ENCODE peak calls at places on chromosomes 7 and 10, in four cellular contexts. P, K, H and D are unnamed samples. For H3K27me3, the result is how much of the 10 kb centered on the place peaks cover.

GRCh38 chr7:19106308-19107141 is 10.9 kb downstream of the TWIST1 start:
- DNase-seq in H (no peak), K (no peak), P (no peak), D (no peak)

GRCh38 chr10:92826061-92826460 is 22.3 kb upstream of the EXOC6 start:
- DNase-seq in H (no peak), K (no peak), P (no peak), D (no peak)

GRCh38 chr7:20269726-20270125 is 52.5 kb upstream of the MACC1 start:
- DNase-seq in H (peak), K (no peak), P (no peak), D (no peak)

GRCh38 chr7:43834463-43835251 is 34.7 kb downstream of the MRPS24 start:
- DNase-seq in P (no peak), K (no peak), H (no peak), D (no peak)

GRCh38 chr10:115390607-115391006 is 297.4 kb downstream of the ATRNL1 start:
- DNase-seq in K (no peak), P (no peak), H (no peak), D (no peak)

GRCh38 chr7:4267326-4268039 is 414.6 kb upstream of the FOXK1 start:
- DNase-seq in H (no peak), K (no peak), P (no peak), D (no peak)

GRCh38 chr10:22427890-22428571 is 82.7 kb downstream of the SPAG6 start:
- DNase-seq in H (peak), K (no peak), P (no peak), D (no peak)

GRCh38 chr10:69650589-69651261 is 20.7 kb downstream of the FAM241B start:
- DNase-seq in P (no peak), K (no peak), H (no peak), D (no peak)

GRCh38 chr10:77746313-77746712 is 108.7 kb upstream of the KCNMA1 start:
- DNase-seq in P (peak), H (no peak), K (no peak), D (peak)

GRCh38 chr10:3172081-3172445 is 519 bp downstream of the PITRM1 start:
- DNase-seq in H (peak), K (no peak), P (no peak), D (no peak)

GRCh38 chr10:96422525-96422924 is 63.7 kb upstream of the OPALIN start:
- DNase-seq in H (no peak), K (no peak), P (no peak), D (no peak)

GRCh38 chr10:112904000-112904399 is 46.0 kb upstream of the TCF7L2 start:
- DNase-seq in P (no peak), H (no peak), K (no peak), D (no peak)

GRCh38 chr10:72025832-72026231 is 61.6 kb downstream of the CHST3 start:
- DNase-seq in P (no peak), K (no peak), H (no peak), D (no peak)

GRCh38 chr10:60140681-60141632 is 234.6 kb upstream of the CCDC6 start:
- DNase-seq in H (no peak), P (peak), K (no peak), D (no peak)
- H3K4me3 ChIP-seq in H (no peak), P (no peak), K (no peak), D (no peak)

DNA sequence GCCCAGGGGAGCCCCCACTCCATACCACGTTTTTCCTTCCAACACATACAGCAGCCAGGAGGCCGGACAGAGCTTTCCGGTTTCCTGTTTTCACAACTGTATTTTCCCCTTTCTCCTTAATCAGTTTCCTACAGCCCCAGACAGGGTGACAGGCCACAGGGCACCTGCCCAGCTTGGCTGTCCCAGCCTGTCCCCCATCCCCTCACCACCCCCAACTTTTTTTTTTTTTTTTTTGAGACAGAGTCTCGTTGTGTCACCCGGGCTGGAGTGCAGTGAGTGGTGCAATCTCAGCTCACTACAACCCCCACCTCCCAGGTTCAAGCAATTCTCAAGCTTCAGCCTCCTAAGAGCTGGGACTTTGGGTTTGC is 10.3 kb upstream of the HSPB1 start:
- DNase-seq in K (no peak), H (no peak), P (no peak), D (no peak)
- H3K27ac ChIP-seq in K (peak), H (peak), P (peak), D (peak)

GRCh38 chr7:32224276-32224675 is 154.1 kb upstream of the PDE1C start:
- DNase-seq in P (no peak), H (no peak), K (no peak), D (no peak)

GRCh38 chr7:32228601-32229000 is 158.4 kb upstream of the PDE1C start:
- DNase-seq in H (no peak), P (no peak), K (no peak), D (no peak)

GRCh38 chr7:32223721-32224120 is 153.5 kb upstream of the PDE1C start:
- DNase-seq in K (no peak), P (no peak), H (no peak), D (no peak)

GRCh38 chr7:32223071-32223650 is 153.0 kb upstream of the PDE1C start:
- DNase-seq in H (no peak), P (no peak), K (no peak), D (no peak)

GRCh38 chr7:32227746-32228145 is 157.5 kb upstream of the PDE1C start:
- DNase-seq in H (no peak), K (no peak), P (no peak), D (no peak)
- H3K27me3 ChIP-seq in H (under half), K (under half), P (under half), D (under half)

GRCh38 chr10:31707578-31708411 is 220.8 kb downstream of the ARHGAP12 start:
- DNase-seq in H (peak), P (peak), K (no peak), D (no peak)
- H3K4me3 ChIP-seq in H (peak), P (no peak), K (no peak), D (no peak)

DNA sequence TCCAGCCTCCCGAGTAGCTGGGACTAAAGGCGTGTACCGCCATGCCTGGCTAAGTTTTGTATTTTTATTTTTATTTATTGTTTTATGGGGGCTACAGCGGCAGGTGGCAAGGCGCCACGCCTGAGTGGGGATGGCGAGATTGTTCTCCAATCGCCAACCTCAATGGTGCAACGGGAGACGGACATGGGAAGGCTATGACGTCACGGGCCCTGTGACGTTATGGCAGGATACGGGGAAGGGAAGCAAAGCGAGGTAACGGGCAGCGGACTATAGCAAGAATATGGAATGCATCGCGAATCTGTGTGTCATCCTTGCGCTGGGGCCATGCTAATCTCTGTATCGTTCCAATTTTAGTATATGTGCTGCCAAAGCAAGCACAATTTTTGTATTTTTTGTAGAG is 24.8 kb upstream of the FIS1 start:
- DNase-seq in K (no peak), P (no peak), H (no peak), D (no peak)
- H3K27ac ChIP-seq in K (no peak), P (no peak), H (no peak), D (peak)

GRCh38 chr7:103983201-103983977 is 6.1 kb downstream of the RELN start:
- DNase-seq in K (no peak), P (no peak), H (no peak), D (no peak)

GRCh38 chr7:103987455-103987854 is 2.0 kb downstream of the RELN start:
- DNase-seq in K (no peak), P (no peak), H (no peak), D (no peak)

GRCh38 chr7:103988468-103989199 is 824 bp downstream of the RELN start:
- DNase-seq in P (no peak), K (no peak), H (no peak), D (no peak)

GRCh38 chr7:103984050-103984449 is 5.4 kb downstream of the RELN start:
- DNase-seq in K (no peak), H (no peak), P (no peak), D (no peak)

GRCh38 chr7:103985565-103986126 is 3.8 kb downstream of the RELN start:
- DNase-seq in K (no peak), H (no peak), P (no peak), D (no peak)
- H3K27me3 ChIP-seq in K (under half), H (under half), P (under half), D (under half)

GRCh38 chr10:37789590-37789989 is 67.8 kb downstream of the ZNF248 start:
- DNase-seq in H (no peak), K (no peak), P (no peak), D (no peak)
- H3K4me3 ChIP-seq in H (no peak), K (no peak), P (no peak), D (no peak)

GRCh38 chr10:125158528-125159485 is 1.6 kb downstream of the CTBP2 start:
- DNase-seq in H (no peak), K (peak), P (peak), D (peak)
- H3K27ac ChIP-seq in H (peak), K (peak), P (peak), D (peak)

GRCh38 chr7:32428546-32428945 is 61.6 kb downstream of the LSM5 start:
- DNase-seq in P (no peak), K (no peak), H (no peak), D (no peak)
- H3K27me3 ChIP-seq in P (half or more), K (under half), H (under half), D (under half)